ENCODE peak calls at places on chromosome 13, in seven cellular contexts. B, O, D, J, A, Q and V are unnamed samples.

GRCh38 chr13:66657165-66657895 is 572.8 kb downstream of the PCDH9 start:
- DNase-seq in B (no peak), D (peak), A (peak), J (peak), Q (peak), O (no peak), V (no peak)

GRCh38 chr13:75636339-75637095 is 387 bp downstream of the LMO7 start:
- DNase-seq in B (peak), O (peak), J (peak), A (peak), D (peak), Q (peak), V (peak)

GRCh38 chr13:102589291-102589822 is 7.4 kb upstream of the TPP2 start:
- DNase-seq in Q (no peak), A (no peak), O (no peak), J (no peak), D (no peak), B (no peak), V (no peak)

GRCh38 chr13:112012004-112012704 is 54.8 kb upstream of the SOX1 start:
- DNase-seq in A (no peak), D (no peak), O (no peak), J (peak), B (no peak), Q (no peak), V (no peak)

GRCh38 chr13:113393226-113393571 is 29.3 kb upstream of the GRTP1 start:
- DNase-seq in Q (no peak), A (no peak), J (no peak), O (no peak), D (no peak), B (no peak), V (no peak)

GRCh38 chr13:105363747-105364177 is 1171.7 kb downstream of the EFNB2 start:
- DNase-seq in J (no peak), D (peak), Q (no peak), A (no peak), O (no peak), B (no peak), V (no peak)

GRCh38 chr13:87777395-87777794 is 106.2 kb downstream of the SLITRK5 start:
- DNase-seq in Q (no peak), A (peak), J (no peak), O (no peak), D (peak), B (no peak), V (no peak)

GRCh38 chr13:93304868-93305613 is 78.4 kb downstream of the GPC6 start:
- DNase-seq in B (no peak), D (no peak), A (no peak), J (no peak), Q (no peak), O (no peak), V (no peak)

GRCh38 chr13:60226507-60226906 is 62.8 kb upstream of the DIAPH3 start:
- DNase-seq in D (peak), A (peak), J (peak), O (no peak), B (peak), Q (no peak), V (no peak)

GRCh38 chr13:94389544-94390351 is 89.7 kb downstream of the DCT start:
- DNase-seq in J (no peak), B (no peak), A (peak), Q (no peak), D (no peak), O (no peak), V (no peak)

GRCh38 chr13:23776698-23777570 is 112.3 kb downstream of the MIPEP start:
- DNase-seq in Q (no peak), O (no peak), D (no peak), A (no peak), B (no peak), J (no peak), V (no peak)

GRCh38 chr13:32051156-32051555 is 19.6 kb downstream of the FRY start:
- DNase-seq in D (no peak), O (no peak), Q (no peak), A (no peak), J (no peak), B (no peak), V (no peak)

GRCh38 chr13:71695662-71696061 is 171.3 kb downstream of the DACH1 start:
- DNase-seq in A (no peak), D (no peak), Q (no peak), J (no peak), B (no peak), O (no peak), V (no peak)

GRCh38 chr13:112942689-112943308 is 26.2 kb upstream of the MCF2L start:
- DNase-seq in D (peak), O (peak), B (peak), J (peak), Q (peak), A (peak), V (peak)

GRCh38 chr13:32040689-32041088 is 9.1 kb downstream of the FRY start:
- DNase-seq in Q (no peak), A (no peak), B (no peak), D (peak), J (no peak), O (no peak), V (no peak)

GRCh38 chr13:35157143-35157755 is 215.2 kb downstream of the NBEA start:
- DNase-seq in J (peak), B (peak), A (peak), O (peak), Q (no peak), D (peak), V (no peak)

GRCh38 chr13:67763984-67764383 is 533.8 kb upstream of the PCDH9 start:
- DNase-seq in D (no peak), Q (no peak), A (no peak), J (no peak), B (no peak), O (no peak), V (no peak)

GRCh38 chr13:57470491-57470890 is 161.1 kb upstream of the PCDH17 start:
- DNase-seq in O (no peak), B (no peak), Q (no peak), J (no peak), A (no peak), D (no peak), V (no peak)

GRCh38 chr13:45521292-45521691 is 56.6 kb downstream of the COG3 start:
- DNase-seq in Q (no peak), B (peak), J (no peak), D (peak), O (no peak), A (peak), V (no peak)

GRCh38 chr13:106243011-106243410 is 292.5 kb downstream of the EFNB2 start:
- DNase-seq in J (no peak), B (no peak), A (no peak), D (no peak), Q (no peak), O (no peak), V (no peak)

GRCh38 chr13:112880976-112881540 is 88.0 kb upstream of the MCF2L start:
- DNase-seq in D (no peak), O (no peak), A (no peak), Q (no peak), B (no peak), J (no peak), V (no peak)

GRCh38 chr13:113647351-113648217 is 10.4 kb downstream of the ATP4B start:
- DNase-seq in O (no peak), J (no peak), Q (peak), D (peak), A (peak), B (peak), V (no peak)

GRCh38 chr13:107192289-107192688 is 624.4 kb upstream of the ARGLU1 start:
- DNase-seq in B (no peak), Q (no peak), O (no peak), A (no peak), D (peak), J (no peak), V (no peak)

GRCh38 chr13:50080856-50081105 is 65.5 kb downstream of the KCNRG start:
- DNase-seq in J (no peak), D (peak), Q (no peak), O (no peak), B (no peak), A (peak), V (no peak)

GRCh38 chr13:73141292-73141771 is 82.5 kb downstream of the KLF5 start:
- DNase-seq in J (no peak), A (no peak), Q (no peak), O (no peak), B (no peak), D (peak), V (no peak)

GRCh38 chr13:31200636-31200970 is 828 bp downstream of the B3GLCT start:
- DNase-seq in D (no peak), J (no peak), B (peak), Q (peak), O (no peak), A (no peak), V (peak)

GRCh38 chr13:110575322-110576069 is 14.0 kb upstream of the RAB20 start:
- DNase-seq in J (peak), Q (peak), D (peak), O (peak), A (peak), B (no peak), V (no peak)

GRCh38 chr13:50829226-50829625 is 14.3 kb downstream of the DLEU7 start:
- DNase-seq in J (no peak), Q (no peak), A (no peak), D (no peak), B (no peak), O (no peak), V (no peak)

GRCh38 chr13:37716796-37717195 is 118.2 kb upstream of the POSTN start:
- DNase-seq in D (peak), A (no peak), Q (no peak), J (no peak), B (no peak), O (no peak), V (no peak)

GRCh38 chr13:69683921-69684663 is 423.5 kb upstream of the ATXN8OS start:
- DNase-seq in A (no peak), D (no peak), J (no peak), Q (no peak), B (peak), O (no peak), V (no peak)

GRCh38 chr13:42968906-42969305 is 23.1 kb downstream of the EPSTI1 start:
- DNase-seq in B (peak), Q (no peak), O (no peak), J (peak), D (no peak), A (no peak), V (no peak)

GRCh38 chr13:111283457-111283856 is 37.0 kb upstream of the TEX29 start:
- DNase-seq in O (no peak), Q (no peak), A (no peak), B (no peak), D (no peak), J (no peak), V (no peak)

GRCh38 chr13:85601526-85601925 is 197.7 kb downstream of the SLITRK6 start:
- DNase-seq in Q (no peak), B (no peak), D (peak), A (no peak), J (no peak), O (no peak), V (no peak)

GRCh38 chr13:75721307-75721706 is 85.2 kb downstream of the LMO7 start:
- DNase-seq in J (no peak), Q (no peak), O (no peak), A (no peak), D (no peak), B (no peak), V (no peak)